ENCODE peak calls at places on chromosome 12, in four cellular contexts. R is GM12891, O is GM12878, U is K562. Q is an unnamed sample.

GRCh38 chr12:47755655-47756562 is 2.8 kb downstream of the RAPGEF3 start:
- DNase-seq in O (peak), U (no peak), R (no peak), Q (no peak)

GRCh38 chr12:109731806-109732205 is 18.2 kb downstream of the FAM222A start:
- DNase-seq in R (no peak), U (no peak), O (no peak), Q (no peak)

GRCh38 chr12:22046090-22046967 is at the start of gene CMAS:
- DNase-seq in U (peak), O (peak), R (peak), Q (peak)

GRCh38 chr12:121334513-121335343 is 17.5 kb downstream of the ANAPC5 start:
- DNase-seq in O (peak), U (peak), R (no peak), Q (peak)

GRCh38 chr12:98998697-98999299 is 353.7 kb downstream of the APAF1 start:
- DNase-seq in O (no peak), R (peak), U (peak), Q (no peak)

GRCh38 chr12:112159146-112159541 is 33.8 kb downstream of the TRAFD1 start:
- DNase-seq in R (no peak), U (no peak), O (no peak), Q (no peak)

GRCh38 chr12:106601031-106601430 is 18.2 kb downstream of the RFX4 start:
- DNase-seq in O (no peak), U (peak), R (no peak), Q (no peak)

GRCh38 chr12:112347521-112347920 is 34.7 kb downstream of the HECTD4 start:
- DNase-seq in U (no peak), R (no peak), O (no peak), Q (no peak)

GRCh38 chr12:12685305-12685704 is 10.7 kb downstream of the GPR19 start:
- DNase-seq in U (no peak), O (no peak), R (no peak), Q (no peak)

GRCh38 chr12:12562016-12562483 is 613 bp downstream of the DUSP16 start:
- DNase-seq in R (no peak), U (peak), O (no peak), Q (no peak)

GRCh38 chr12:14024589-14024988 is 43.2 kb upstream of the GRIN2B start:
- DNase-seq in U (no peak), R (no peak), O (no peak), Q (no peak)

GRCh38 chr12:14913381-14913781 is 25.0 kb downstream of the ERP27 start:
- DNase-seq in O (no peak), R (no peak), U (no peak), Q (no peak)

GRCh38 chr12:96046543-96047137 is 11.3 kb upstream of the LTA4H start:
- DNase-seq in U (no peak), O (no peak), R (no peak), Q (no peak)

GRCh38 chr12:14723763-14724162 is 27.4 kb upstream of the GUCY2C start:
- DNase-seq in R (peak), U (peak), O (peak), Q (peak)

GRCh38 chr12:77016621-77017020 is 48.7 kb downstream of the E2F7 start:
- DNase-seq in R (no peak), U (no peak), O (no peak), Q (no peak)

GRCh38 chr12:62724947-62725447 is 210.0 kb downstream of the PPM1H start:
- DNase-seq in O (no peak), U (peak), R (no peak), Q (peak)

GRCh38 chr12:41013921-41014642 is 174.0 kb upstream of the PDZRN4 start:
- DNase-seq in U (no peak), R (no peak), O (no peak), Q (no peak)

GRCh38 chr12:116547955-116548471 is 11.2 kb upstream of the MAP1LC3B2 start:
- DNase-seq in O (no peak), R (no peak), U (peak), Q (no peak)
- TF ChIP-seq SPI1 in O (peak), R (no peak), U (peak), Q (peak)

DNA sequence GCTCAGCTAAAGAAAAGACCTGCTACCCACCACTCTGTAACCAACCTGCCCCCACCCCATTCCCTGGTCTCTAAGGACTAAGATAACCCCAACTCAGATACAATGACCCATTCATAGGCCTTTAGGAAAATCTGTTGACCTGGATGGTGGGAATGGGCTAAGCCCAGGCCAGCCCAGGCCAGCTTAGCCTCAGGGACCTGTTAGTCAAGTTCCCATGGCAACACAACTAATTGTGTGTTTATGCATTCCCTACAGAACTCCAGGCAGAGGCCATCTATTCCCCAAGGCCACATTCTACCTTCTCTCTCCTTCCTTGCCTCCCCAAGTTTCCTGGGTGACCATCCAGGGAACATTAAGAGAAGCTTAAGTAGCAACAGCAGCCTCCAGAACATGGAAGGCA is 16.1 kb upstream of the KRT8 start:
- DNase-seq in U (no peak), R (no peak), O (no peak), Q (no peak)
- TF ChIP-seq SPI1 in U (no peak), R (no peak), O (no peak), Q (no peak)

DNA sequence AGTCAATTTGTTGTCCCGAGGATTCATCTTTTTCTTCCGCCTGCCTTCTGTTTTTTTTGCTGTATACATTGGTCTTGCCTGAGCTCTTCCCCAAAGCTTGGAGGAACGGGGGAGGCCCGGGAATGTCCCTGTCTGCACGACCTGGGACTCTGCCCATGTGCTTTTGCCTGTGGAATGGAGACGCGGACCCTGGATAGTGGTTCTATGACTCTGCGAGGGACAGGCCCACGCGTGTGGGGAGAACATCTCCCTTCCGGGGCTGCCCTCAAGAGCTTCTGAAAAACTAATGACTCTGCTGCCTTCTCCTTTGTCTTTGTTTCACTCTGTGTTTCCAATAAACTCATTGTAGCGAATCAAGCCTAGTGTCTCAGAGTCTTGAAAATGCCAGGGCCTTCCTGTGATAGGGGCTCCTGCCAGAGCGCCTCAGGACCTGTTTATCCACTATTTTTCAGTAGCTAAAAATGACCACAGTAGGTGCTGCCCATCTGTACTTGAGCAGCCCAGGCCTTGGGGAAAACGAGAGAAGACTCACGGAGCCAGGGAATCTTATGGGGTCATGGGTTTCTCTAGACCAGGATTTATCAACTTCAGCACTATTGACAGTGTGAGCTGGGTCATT is 12.3 kb downstream of the KRT83 start:
- DNase-seq in R (no peak), U (no peak), O (no peak), Q (no peak)
- TF ChIP-seq SPI1 in R (no peak), U (no peak), O (no peak), Q (no peak)

GRCh38 chr12:46089414-46090162 is 99.2 kb upstream of the SCAF11 start:
- DNase-seq in U (no peak), O (no peak), R (no peak), Q (no peak)
- TF ChIP-seq SPI1 in U (no peak), O (no peak), R (no peak), Q (no peak)

GRCh38 chr12:55824726-55825125 is 4.7 kb downstream of the DNAJC14 start:
- DNase-seq in O (no peak), R (no peak), U (no peak), Q (no peak)
- TF ChIP-seq SPI1 in O (no peak), R (no peak), U (no peak), Q (no peak)

GRCh38 chr12:93918262-93918661 is 230.1 kb upstream of the PLXNC1 start:
- DNase-seq in O (no peak), U (no peak), R (no peak), Q (no peak)
- TF ChIP-seq SPI1 in O (no peak), U (no peak), R (no peak), Q (no peak)

GRCh38 chr12:124395986-124396385 is 101.1 kb downstream of the RFLNA start:
- DNase-seq in O (no peak), R (no peak), U (no peak), Q (no peak)
- TF ChIP-seq SPI1 in O (no peak), R (no peak), U (no peak), Q (no peak)